ENCODE peak calls at places on chromosomes 7 and 10, in nine cellular contexts. One of them, this sample, is unnamed.

GRCh38 chr10:14904864-14905263 is 26.2 kb downstream of the SUV39H2 start:
- DNase-seq in LNCaP clone FGC: no peak
- DNase-seq in HS-5: no peak
- DNase-seq in dorsolateral prefrontal cortex: no peak
- DNase-seq in nephron progenitor cell: no peak
- DNase-seq in LHCN-M2: no peak
- DNase-seq in pancreas: no peak
- DNase-seq in RCC 7860: no peak
- DNase-seq in fibroblast of gingiva: no peak
- DNase-seq in this sample: no peak

GRCh38 chr10:60535427-60535826 is 145.8 kb upstream of the ANK3 start:
- DNase-seq in fibroblast of gingiva: no peak
- DNase-seq in LHCN-M2: no peak
- DNase-seq in pancreas: no peak
- DNase-seq in LNCaP clone FGC: no peak
- DNase-seq in HS-5: no peak
- DNase-seq in nephron progenitor cell: no peak
- DNase-seq in dorsolateral prefrontal cortex: no peak
- DNase-seq in RCC 7860: no peak
- DNase-seq in this sample: no peak

GRCh38 chr10:14565199-14565598 is 209.5 kb downstream of the FAM107B start:
- DNase-seq in RCC 7860: no peak
- DNase-seq in LHCN-M2: no peak
- DNase-seq in fibroblast of gingiva: no peak
- DNase-seq in LNCaP clone FGC: no peak
- DNase-seq in dorsolateral prefrontal cortex: no peak
- DNase-seq in pancreas: no peak
- DNase-seq in nephron progenitor cell: no peak
- DNase-seq in HS-5: no peak
- DNase-seq in this sample: no peak

GRCh38 chr10:15353471-15353870 is 17.6 kb downstream of the FAM171A1 start:
- DNase-seq in HS-5: no peak
- DNase-seq in LNCaP clone FGC: no peak
- DNase-seq in dorsolateral prefrontal cortex: no peak
- DNase-seq in nephron progenitor cell: no peak
- DNase-seq in LHCN-M2: no peak
- DNase-seq in pancreas: no peak
- DNase-seq in RCC 7860: no peak
- DNase-seq in fibroblast of gingiva: no peak
- DNase-seq in this sample: no peak

GRCh38 chr10:96261930-96262329 is 9.4 kb downstream of the BLNK start:
- DNase-seq in RCC 7860: no peak
- DNase-seq in LNCaP clone FGC: no peak
- DNase-seq in pancreas: no peak
- DNase-seq in fibroblast of gingiva: no peak
- DNase-seq in nephron progenitor cell: no peak
- DNase-seq in HS-5: no peak
- DNase-seq in LHCN-M2: no peak
- DNase-seq in dorsolateral prefrontal cortex: no peak
- DNase-seq in this sample: no peak

GRCh38 chr7:80529362-80529761 is 17.5 kb upstream of the GNAT3 start:
- DNase-seq in HS-5: no peak
- DNase-seq in dorsolateral prefrontal cortex: no peak
- DNase-seq in nephron progenitor cell: no peak
- DNase-seq in fibroblast of gingiva: no peak
- DNase-seq in RCC 7860: no peak
- DNase-seq in LNCaP clone FGC: no peak
- DNase-seq in pancreas: no peak
- DNase-seq in LHCN-M2: no peak
- DNase-seq in this sample: no peak

GRCh38 chr7:24978837-24979469 is 1.0 kb downstream of the OSBPL3 start:
- DNase-seq in HS-5: no peak
- DNase-seq in pancreas: no peak
- DNase-seq in nephron progenitor cell: peak
- DNase-seq in LHCN-M2: no peak
- DNase-seq in LNCaP clone FGC: no peak
- DNase-seq in fibroblast of gingiva: no peak
- DNase-seq in dorsolateral prefrontal cortex: no peak
- DNase-seq in RCC 7860: peak
- DNase-seq in this sample: no peak

GRCh38 chr10:32346134-32346550 is 816 bp downstream of the EPC1 start:
- DNase-seq in LHCN-M2: peak
- DNase-seq in pancreas: peak
- DNase-seq in HS-5: peak
- DNase-seq in nephron progenitor cell: peak
- DNase-seq in fibroblast of gingiva: peak
- DNase-seq in LNCaP clone FGC: peak
- DNase-seq in dorsolateral prefrontal cortex: peak
- DNase-seq in RCC 7860: peak
- DNase-seq in this sample: peak

GRCh38 chr7:44272981-44273380 is 52.4 kb downstream of the CAMK2B start:
- DNase-seq in LHCN-M2: no peak
- DNase-seq in pancreas: no peak
- DNase-seq in dorsolateral prefrontal cortex: no peak
- DNase-seq in HS-5: no peak
- DNase-seq in RCC 7860: no peak
- DNase-seq in LNCaP clone FGC: no peak
- DNase-seq in nephron progenitor cell: no peak
- DNase-seq in fibroblast of gingiva: no peak
- DNase-seq in this sample: no peak

GRCh38 chr10:29648114-29648982 is 13.6 kb upstream of the SVIL start:
- DNase-seq in dorsolateral prefrontal cortex: no peak
- DNase-seq in pancreas: no peak
- DNase-seq in HS-5: no peak
- DNase-seq in RCC 7860: no peak
- DNase-seq in fibroblast of gingiva: peak
- DNase-seq in nephron progenitor cell: no peak
- DNase-seq in LNCaP clone FGC: no peak
- DNase-seq in LHCN-M2: no peak
- DNase-seq in this sample: no peak

GRCh38 chr10:124722812-124723783 is 21.1 kb downstream of the FAM53B start:
- DNase-seq in HS-5: no peak
- DNase-seq in dorsolateral prefrontal cortex: no peak
- DNase-seq in LNCaP clone FGC: no peak
- DNase-seq in LHCN-M2: no peak
- DNase-seq in nephron progenitor cell: no peak
- DNase-seq in RCC 7860: no peak
- DNase-seq in pancreas: no peak
- DNase-seq in fibroblast of gingiva: no peak
- DNase-seq in this sample: no peak

GRCh38 chr7:142626420-142627035 is 122.7 kb upstream of the PRSS1 start:
- DNase-seq in fibroblast of gingiva: no peak
- DNase-seq in HS-5: no peak
- DNase-seq in nephron progenitor cell: peak
- DNase-seq in LNCaP clone FGC: no peak
- DNase-seq in RCC 7860: peak
- DNase-seq in pancreas: peak
- DNase-seq in LHCN-M2: no peak
- DNase-seq in dorsolateral prefrontal cortex: no peak
- DNase-seq in this sample: peak

GRCh38 chr7:2474224-2474623 is 2.0 kb downstream of the GRIFIN start:
- DNase-seq in pancreas: no peak
- DNase-seq in LHCN-M2: no peak
- DNase-seq in dorsolateral prefrontal cortex: no peak
- DNase-seq in fibroblast of gingiva: no peak
- DNase-seq in nephron progenitor cell: no peak
- DNase-seq in RCC 7860: no peak
- DNase-seq in HS-5: no peak
- DNase-seq in LNCaP clone FGC: no peak
- DNase-seq in this sample: no peak

GRCh38 chr10:69631566-69631965 is 1.5 kb downstream of the FAM241B start:
- DNase-seq in dorsolateral prefrontal cortex: no peak
- DNase-seq in nephron progenitor cell: no peak
- DNase-seq in RCC 7860: no peak
- DNase-seq in fibroblast of gingiva: no peak
- DNase-seq in LNCaP clone FGC: no peak
- DNase-seq in HS-5: no peak
- DNase-seq in pancreas: no peak
- DNase-seq in LHCN-M2: no peak
- DNase-seq in this sample: no peak

GRCh38 chr10:111705026-111705425 is 478.5 kb downstream of the GPAM start:
- DNase-seq in dorsolateral prefrontal cortex: no peak
- DNase-seq in nephron progenitor cell: no peak
- DNase-seq in LNCaP clone FGC: no peak
- DNase-seq in HS-5: peak
- DNase-seq in pancreas: no peak
- DNase-seq in RCC 7860: no peak
- DNase-seq in LHCN-M2: no peak
- DNase-seq in fibroblast of gingiva: peak
- DNase-seq in this sample: no peak

GRCh38 chr7:151130741-151131157 is 36.7 kb downstream of the GBX1 start:
- DNase-seq in fibroblast of gingiva: no peak
- DNase-seq in dorsolateral prefrontal cortex: no peak
- DNase-seq in nephron progenitor cell: no peak
- DNase-seq in RCC 7860: no peak
- DNase-seq in LHCN-M2: no peak
- DNase-seq in LNCaP clone FGC: no peak
- DNase-seq in HS-5: no peak
- DNase-seq in pancreas: no peak
- DNase-seq in this sample: no peak

GRCh38 chr10:51861731-51862130 is 162.3 kb upstream of the CSTF2T start:
- DNase-seq in LNCaP clone FGC: no peak
- DNase-seq in HS-5: no peak
- DNase-seq in dorsolateral prefrontal cortex: no peak
- DNase-seq in pancreas: no peak
- DNase-seq in fibroblast of gingiva: no peak
- DNase-seq in LHCN-M2: no peak
- DNase-seq in nephron progenitor cell: no peak
- DNase-seq in RCC 7860: no peak
- DNase-seq in this sample: no peak

GRCh38 chr7:149816794-149817193 is 21.4 kb upstream of the ZNF862 start:
- DNase-seq in pancreas: no peak
- DNase-seq in LHCN-M2: no peak
- DNase-seq in dorsolateral prefrontal cortex: no peak
- DNase-seq in RCC 7860: no peak
- DNase-seq in fibroblast of gingiva: no peak
- DNase-seq in nephron progenitor cell: no peak
- DNase-seq in HS-5: no peak
- DNase-seq in LNCaP clone FGC: no peak
- DNase-seq in this sample: no peak

GRCh38 chr10:111766464-111766863 is 417.1 kb downstream of the GPAM start:
- DNase-seq in HS-5: no peak
- DNase-seq in pancreas: no peak
- DNase-seq in dorsolateral prefrontal cortex: no peak
- DNase-seq in nephron progenitor cell: no peak
- DNase-seq in fibroblast of gingiva: no peak
- DNase-seq in LHCN-M2: no peak
- DNase-seq in LNCaP clone FGC: no peak
- DNase-seq in RCC 7860: no peak
- DNase-seq in this sample: no peak

GRCh38 chr10:117163061-117163953 is 25.2 kb upstream of the VAX1 start:
- DNase-seq in dorsolateral prefrontal cortex: no peak
- DNase-seq in LHCN-M2: no peak
- DNase-seq in LNCaP clone FGC: no peak
- DNase-seq in nephron progenitor cell: peak
- DNase-seq in HS-5: no peak
- DNase-seq in RCC 7860: no peak
- DNase-seq in pancreas: no peak
- DNase-seq in fibroblast of gingiva: no peak
- DNase-seq in this sample: no peak

This sample was measured in H54.